ENCODE peak calls at places on chromosomes 5 and 9, in four cellular contexts. R is body of pancreas, L is uterus, W is A549. Q is an unnamed sample.

GRCh38 chr9:108869092-108869725 is 7.1 kb downstream of the ACTL7A start:
- DNase-seq in R (no peak), L (no peak), W (peak; percentile 42), Q (peak; percentile 30)

GRCh38 chr9:136997830-136998234 is 1.5 kb upstream of the CLIC3 start:
- DNase-seq in R (no peak), L (no peak), W (no peak), Q (no peak)

GRCh38 chr9:131236761-131237160 is 39.5 kb downstream of the FAM78A start:
- DNase-seq in R (no peak), L (no peak), W (no peak), Q (peak; percentile 29)

GRCh38 chr5:78771260-78772240 is 123.0 kb upstream of the LHFPL2 start:
- DNase-seq in R (no peak), L (no peak), W (no peak), Q (no peak)

GRCh38 chr5:172816887-172817418 is 17.1 kb upstream of the ERGIC1 start:
- DNase-seq in R (no peak), L (peak; percentile 57), W (peak; percentile 77), Q (no peak)

GRCh38 chr9:132985489-132985888 is 7.0 kb downstream of the GFI1B start:
- DNase-seq in R (no peak), L (no peak), W (no peak), Q (no peak)

GRCh38 chr5:118253401-118254061 is 734.8 kb downstream of the DTWD2 start:
- DNase-seq in R (no peak), L (no peak), W (no peak), Q (no peak)

GRCh38 chr5:39547548-39548154 is 122.9 kb upstream of the DAB2 start:
- DNase-seq in R (peak; percentile 30), L (peak; percentile 34), W (peak; percentile 49), Q (no peak)

GRCh38 chr5:122434547-122434946 is 122.5 kb downstream of the SNCAIP start:
- DNase-seq in R (no peak), L (no peak), W (no peak), Q (no peak)

GRCh38 chr5:77305921-77306320 is 95.4 kb downstream of the PDE8B start:
- DNase-seq in R (no peak), L (peak; percentile 53), W (no peak), Q (peak; percentile 26)

GRCh38 chr5:143350790-143351603 is 52.5 kb downstream of the NR3C1 start:
- DNase-seq in R (no peak), L (no peak), W (peak; percentile 13), Q (no peak)

GRCh38 chr5:142316051-142316450 is 8.8 kb downstream of the SPRY4 start:
- DNase-seq in R (no peak), L (no peak), W (no peak), Q (peak; percentile 14)

GRCh38 chr5:145697251-145698016 is 137.7 kb downstream of the PRELID2 start:
- DNase-seq in R (peak; percentile 25), L (no peak), W (peak; percentile 19), Q (no peak)

GRCh38 chr9:109934499-109935214 is 154.7 kb downstream of the PALM2AKAP2 start:
- DNase-seq in R (no peak), L (no peak), W (no peak), Q (no peak)

GRCh38 chr5:178312900-178313299 is 80.3 kb upstream of the PHYKPL start:
- DNase-seq in R (no peak), L (no peak), W (no peak), Q (peak; percentile 61)

GRCh38 chr5:180563994-180564393 is 27.3 kb downstream of the SCGB3A1 start:
- DNase-seq in R (no peak), L (no peak), W (no peak), Q (no peak)

GRCh38 chr9:20319241-20319640 is 303.1 kb downstream of the MLLT3 start:
- DNase-seq in R (no peak), L (no peak), W (no peak), Q (no peak)

GRCh38 chr9:13689925-13690324 is 410.4 kb upstream of the MPDZ start:
- DNase-seq in R (no peak), L (no peak), W (no peak), Q (no peak)

GRCh38 chr5:80266566-80266965 is 10.7 kb upstream of the SERINC5 start:
- DNase-seq in R (no peak), L (no peak), W (no peak), Q (no peak)

GRCh38 chr5:157464518-157465171 is 4.6 kb downstream of the NIPAL4 start:
- DNase-seq in R (no peak), L (peak; percentile 73), W (peak; percentile 69), Q (peak; percentile 62)

GRCh38 chr5:68087866-68088265 is 127.7 kb upstream of the PIK3R1 start:
- DNase-seq in R (no peak), L (no peak), W (no peak), Q (no peak)

GRCh38 chr9:108951578-108951977 is 17.4 kb downstream of the ABITRAM start:
- DNase-seq in R (no peak), L (no peak), W (no peak), Q (no peak)

GRCh38 chr9:36415822-36416515 is 15.9 kb upstream of the RNF38 start:
- DNase-seq in R (no peak), L (no peak), W (no peak), Q (no peak)

GRCh38 chr5:176790921-176791320 is 19.4 kb upstream of the UNC5A start:
- DNase-seq in R (no peak), L (no peak), W (no peak), Q (no peak)

GRCh38 chr9:38621434-38622082 is 1.2 kb upstream of the ANKRD18A start:
- DNase-seq in R (peak; percentile 44), L (no peak), W (no peak), Q (peak; percentile 69)

GRCh38 chr5:74992791-74993190 is 59.6 kb downstream of the GCNT4 start:
- DNase-seq in R (no peak), L (no peak), W (no peak), Q (no peak)

GRCh38 chr5:93545872-93546271 is 35.1 kb downstream of the NR2F1-AS1 start:
- DNase-seq in R (no peak), L (no peak), W (no peak), Q (no peak)

GRCh38 chr9:68640421-68641089 is 64.5 kb upstream of the PIP5K1B start:
- DNase-seq in R (no peak), L (no peak), W (no peak), Q (no peak)

GRCh38 chr5:149855371-149855770 is 89.2 kb downstream of the PDE6A start:
- DNase-seq in R (no peak), L (no peak), W (no peak), Q (no peak)

GRCh38 chr5:130231786-130232185 is 327.5 kb downstream of the CHSY3 start:
- DNase-seq in R (no peak), L (no peak), W (no peak), Q (no peak)

GRCh38 chr9:92506184-92506857 is 24.0 kb upstream of the ASPN start:
- DNase-seq in R (no peak), L (peak; percentile 56), W (peak; percentile 43), Q (peak; percentile 3)

GRCh38 chr9:74824654-74825053 is 63.1 kb downstream of the TRPM6 start:
- DNase-seq in R (no peak), L (no peak), W (no peak), Q (peak; percentile 32)

GRCh38 chr5:5521029-5521428 is 98.6 kb downstream of the ICE1 start:
- DNase-seq in R (no peak), L (no peak), W (no peak), Q (no peak)

GRCh38 chr5:156595132-156595787 is 254.8 kb upstream of the PPP1R2B start:
- DNase-seq in R (no peak), L (peak; percentile 62), W (no peak), Q (peak; percentile 20)

GRCh38 chr9:128999581-129000206 is 28.4 kb downstream of the SH3GLB2 start:
- DNase-seq in R (no peak), L (no peak), W (no peak), Q (no peak)

GRCh38 chr9:98226968-98227367 is 28.5 kb downstream of the TBC1D2 start:
- DNase-seq in R (no peak), L (no peak), W (no peak), Q (no peak)

GRCh38 chr5:153562189-153562588 is 71.7 kb downstream of the GRIA1 start:
- DNase-seq in R (no peak), L (no peak), W (no peak), Q (no peak)

GRCh38 chr5:65553941-65554340 is 9.0 kb downstream of the CENPK start:
- DNase-seq in R (no peak), L (no peak), W (no peak), Q (no peak)

GRCh38 chr5:134580001-134580460 is 52.6 kb downstream of the SAR1B start:
- DNase-seq in R (no peak), L (no peak), W (no peak), Q (no peak)
- TF ChIP-seq POLR2A in R (no peak), L (no peak), W (no peak), Q (no peak)

GRCh38 chr5:72439192-72439591 is 68.0 kb downstream of the ZNF366 start:
- DNase-seq in R (no peak), L (no peak), W (no peak), Q (no peak)
- H3K4me1 ChIP-seq in R (peaks cover 5% of the 10 kb centered on the region), L (peaks cover 8% of the 10 kb centered on the region), W (peaks cover 29% of the 10 kb centered on the region), Q (peaks cover 3% of the 10 kb centered on the region)

GRCh38 chr5:140403613-140404012 is 2.0 kb downstream of the ANKHD1 start:
- DNase-seq in R (no peak), L (no peak), W (no peak), Q (no peak)

GRCh38 chr5:140402258-140403074 is 833 bp downstream of the ANKHD1 start:
- DNase-seq in R (peak; percentile 47), L (no peak), W (peak; percentile 44), Q (peak; percentile 47)

GRCh38 chr5:140398379-140398811 is 3.2 kb upstream of the ANKHD1 start:
- DNase-seq in R (no peak), L (no peak), W (peak; percentile 8), Q (no peak)

GRCh38 chr5:140401362-140402257 is at the start of gene ANKHD1:
- DNase-seq in R (peak; percentile 99), L (peak; percentile 99), W (peak; percentile 97), Q (peak; percentile 99)

GRCh38 chr5:140400730-140401361 is 787 bp upstream of the ANKHD1 start:
- DNase-seq in R (peak; percentile 93), L (peak; percentile 91), W (peak; percentile 97), Q (peak; percentile 92)
- TF ChIP-seq POLR2A in R (peak; percentile 68), L (peak; percentile 56), W (peak; percentile 40), Q (peak; percentile 76)

GRCh38 chr5:163855754-163856153 is 350.3 kb downstream of the MAT2B start:
- DNase-seq in R (no peak), L (no peak), W (no peak), Q (no peak)
- H3K4me1 ChIP-seq in R (no peaks in the 10 kb centered on the region), L (no peaks in the 10 kb centered on the region), W (no peaks in the 10 kb centered on the region), Q (no peaks in the 10 kb centered on the region)

DNA sequence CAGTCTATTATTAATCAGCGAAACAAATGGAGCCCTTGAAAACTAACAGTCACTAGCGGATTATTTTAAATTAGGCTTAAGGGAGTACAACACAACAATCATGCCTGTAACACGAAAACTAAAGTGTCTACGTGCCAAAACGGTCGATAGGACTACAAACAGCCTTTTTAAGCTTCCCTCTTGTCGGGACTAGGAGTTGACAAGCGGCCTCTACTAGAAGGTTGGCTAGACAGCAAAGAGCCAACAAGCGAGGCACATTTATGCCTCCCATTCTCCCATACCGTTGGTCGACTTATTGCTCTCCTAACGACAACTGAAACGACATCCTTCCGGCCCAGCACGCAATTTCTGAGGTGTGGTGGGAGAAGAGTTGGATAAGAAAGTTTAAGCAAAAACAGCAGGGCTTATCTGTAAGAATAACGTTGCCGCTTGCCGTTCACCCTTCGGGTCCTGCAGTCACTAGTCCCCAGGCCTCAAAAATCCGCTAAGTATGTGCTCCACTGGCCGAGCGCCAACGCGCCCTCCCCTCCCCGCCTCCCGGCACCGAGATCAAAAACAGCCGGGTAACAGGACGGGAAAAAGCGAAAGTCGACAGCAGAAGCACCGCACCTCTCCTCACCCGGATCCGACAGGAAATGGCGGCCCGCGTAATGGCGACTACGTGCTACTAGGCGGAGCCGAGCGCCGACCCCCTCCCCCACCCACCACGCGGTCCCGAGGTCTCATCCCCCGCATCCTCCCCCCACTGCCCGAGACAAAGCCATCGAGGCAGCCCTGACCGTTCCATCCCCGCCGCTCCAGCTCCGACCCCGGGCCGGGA is 813 bp downstream of the HNRNPK start:
- DNase-seq in R (peak; percentile 75), L (peak; percentile 78), W (peak; percentile 73), Q (peak; percentile 79)
- TF ChIP-seq POLR2A in R (no peak), L (no peak), W (no peak), Q (no peak)